ENCODE peak calls at places on chromosomes 3 and 15, in seven cellular contexts. W is NCI-H69; D is G401; A is stimulated activated CD8-positive, alpha-beta memory T cell treated with anti-CD3 and anti-CD28 coated beads, Interleukin-15, amount 100 ng/mL, for 24 hours; X is A673; P is activated CD4-positive, alpha-beta T cell treated with anti-CD3 and anti-CD28 coated beads, Interleukin-2, amount 50 U/mL, for 24 hours; Z is Peyer's patch. E is an unnamed sample.

GRCh38 chr3:157939166-157939565 is 167.1 kb downstream of the SHOX2 start:
- DNase-seq in W (no peak), D (no peak), A (no peak), X (no peak), P (no peak), Z (no peak), E (no peak)

GRCh38 chr3:141557961-141558706 is 71.3 kb downstream of the RASA2 start:
- DNase-seq in W (no peak), D (no peak), A (no peak), X (peak), P (no peak), Z (no peak), E (no peak)

GRCh38 chr15:27827336-27827735 is 271.8 kb downstream of the OCA2 start:
- DNase-seq in W (no peak), D (no peak), A (no peak), X (no peak), P (no peak), Z (no peak), E (no peak)

GRCh38 chr15:64930778-64931240 is 19.1 kb downstream of the ANKDD1A start:
- DNase-seq in W (no peak), D (peak), A (no peak), X (no peak), P (no peak), Z (no peak), E (no peak)

GRCh38 chr15:59918994-59919951 is 84.8 kb upstream of the FOXB1 start:
- DNase-seq in W (no peak), D (no peak), A (no peak), X (no peak), P (peak), Z (no peak), E (no peak)

GRCh38 chr3:133644768-133645167 is 17.0 kb downstream of the TOPBP1 start:
- DNase-seq in W (peak), D (no peak), A (no peak), X (peak), P (no peak), Z (no peak), E (no peak)

GRCh38 chr3:1087066-1087555 is 5.7 kb upstream of the CNTN6 start:
- DNase-seq in W (peak), D (no peak), A (no peak), X (peak), P (no peak), Z (no peak), E (peak)

GRCh38 chr3:100717637-100718487 is 8.6 kb downstream of the TFG start:
- DNase-seq in W (no peak), D (no peak), A (no peak), X (no peak), P (no peak), Z (no peak), E (no peak)

GRCh38 chr15:101438482-101439284 is 50.8 kb downstream of the PCSK6 start:
- DNase-seq in W (no peak), D (no peak), A (no peak), X (no peak), P (no peak), Z (no peak), E (no peak)

GRCh38 chr3:31137718-31138465 is 243.4 kb upstream of the GADL1 start:
- DNase-seq in W (no peak), D (no peak), A (no peak), X (peak), P (no peak), Z (no peak), E (no peak)

GRCh38 chr3:184786271-184787010 is 25.5 kb upstream of the VPS8 start:
- DNase-seq in W (no peak), D (peak), A (no peak), X (peak), P (no peak), Z (no peak), E (peak)

GRCh38 chr15:84033793-84034553 is 201.6 kb upstream of the GOLGA6L4 start:
- DNase-seq in W (no peak), D (no peak), A (no peak), X (no peak), P (no peak), Z (no peak), E (no peak)

GRCh38 chr3:164320962-164321361 is 757.3 kb downstream of the SI start:
- DNase-seq in W (no peak), D (no peak), A (no peak), X (no peak), P (no peak), Z (no peak), E (no peak)